ENCODE peak calls at places on chromosomes 13 and 19, in six cellular contexts. One of them, this sample, is unnamed.

GRCh38 chr19:33229962-33230361 is 4.3 kb upstream of the SLC7A10 start:
- DNase-seq in astrocyte of the cerebellum: no peak
- DNase-seq in heart left ventricle: no peak
- DNase-seq in ascending aorta: no peak
- DNase-seq in left lung: no peak
- DNase-seq in type B pancreatic cell: no peak
- DNase-seq in this sample: no peak

GRCh38 chr19:4722671-4723464 is 774 bp downstream of the DPP9 start:
- DNase-seq in astrocyte of the cerebellum: no peak
- DNase-seq in heart left ventricle: no peak
- DNase-seq in left lung: no peak
- DNase-seq in ascending aorta: peak; percentile 84
- DNase-seq in type B pancreatic cell: no peak
- DNase-seq in this sample: no peak

GRCh38 chr19:38990949-38991697 is 15.6 kb upstream of the FBXO17 start:
- DNase-seq in heart left ventricle: no peak
- DNase-seq in left lung: no peak
- DNase-seq in astrocyte of the cerebellum: no peak
- DNase-seq in ascending aorta: no peak
- DNase-seq in type B pancreatic cell: no peak
- DNase-seq in this sample: no peak

GRCh38 chr13:75226092-75226491 is 255.9 kb downstream of the TBC1D4 start:
- DNase-seq in heart left ventricle: no peak
- DNase-seq in astrocyte of the cerebellum: no peak
- DNase-seq in left lung: peak; percentile 54
- DNase-seq in type B pancreatic cell: no peak
- DNase-seq in ascending aorta: no peak
- DNase-seq in this sample: no peak

GRCh38 chr19:9735986-9736385 is 32.6 kb downstream of the ZNF846 start:
- DNase-seq in ascending aorta: no peak
- DNase-seq in astrocyte of the cerebellum: no peak
- DNase-seq in type B pancreatic cell: no peak
- DNase-seq in left lung: no peak
- DNase-seq in heart left ventricle: no peak
- DNase-seq in this sample: no peak

GRCh38 chr13:33369073-33369472 is 83.5 kb upstream of the STARD13 start:
- DNase-seq in astrocyte of the cerebellum: no peak
- DNase-seq in heart left ventricle: no peak
- DNase-seq in ascending aorta: no peak
- DNase-seq in type B pancreatic cell: no peak
- DNase-seq in left lung: no peak
- DNase-seq in this sample: no peak

GRCh38 chr19:45250832-45251451 is at the start of gene MARK4:
- DNase-seq in astrocyte of the cerebellum: no peak
- DNase-seq in left lung: peak; percentile 50
- DNase-seq in type B pancreatic cell: peak; percentile 77
- DNase-seq in ascending aorta: peak; percentile 68
- DNase-seq in heart left ventricle: peak; percentile 64
- DNase-seq in this sample: no peak

GRCh38 chr19:751501-752341 is 809 bp downstream of the MISP start:
- DNase-seq in ascending aorta: no peak
- DNase-seq in type B pancreatic cell: no peak
- DNase-seq in left lung: peak; percentile 52
- DNase-seq in astrocyte of the cerebellum: no peak
- DNase-seq in heart left ventricle: no peak
- DNase-seq in this sample: no peak

GRCh38 chr13:21668665-21669599 is 1.9 kb upstream of the FGF9 start:
- DNase-seq in ascending aorta: no peak
- DNase-seq in left lung: peak; percentile 58
- DNase-seq in astrocyte of the cerebellum: no peak
- DNase-seq in heart left ventricle: peak; percentile 24
- DNase-seq in type B pancreatic cell: no peak
- DNase-seq in this sample: no peak

GRCh38 chr13:20161275-20161950 is 561 bp upstream of the GJA3 start:
- DNase-seq in heart left ventricle: peak; percentile 51
- DNase-seq in astrocyte of the cerebellum: no peak
- DNase-seq in left lung: no peak
- DNase-seq in type B pancreatic cell: no peak
- DNase-seq in ascending aorta: no peak
- DNase-seq in this sample: no peak

GRCh38 chr13:78589206-78589605 is 14.1 kb downstream of the POU4F1 start:
- DNase-seq in heart left ventricle: no peak
- DNase-seq in astrocyte of the cerebellum: no peak
- DNase-seq in ascending aorta: no peak
- DNase-seq in left lung: no peak
- DNase-seq in type B pancreatic cell: no peak
- DNase-seq in this sample: no peak

GRCh38 chr13:19882231-19882630 is 18.8 kb upstream of the ZMYM5 start:
- DNase-seq in type B pancreatic cell: no peak
- DNase-seq in heart left ventricle: no peak
- DNase-seq in left lung: no peak
- DNase-seq in ascending aorta: no peak
- DNase-seq in astrocyte of the cerebellum: no peak
- DNase-seq in this sample: no peak

GRCh38 chr19:4844348-4845179 is 13.1 kb upstream of the TICAM1 start:
- DNase-seq in ascending aorta: no peak
- DNase-seq in heart left ventricle: peak; percentile 45
- DNase-seq in left lung: no peak
- DNase-seq in type B pancreatic cell: no peak
- DNase-seq in astrocyte of the cerebellum: no peak
- DNase-seq in this sample: no peak

GRCh38 chr13:110259651-110260050 is 47.3 kb downstream of the COL4A1 start:
- DNase-seq in left lung: no peak
- DNase-seq in astrocyte of the cerebellum: no peak
- DNase-seq in ascending aorta: peak; percentile 45
- DNase-seq in type B pancreatic cell: no peak
- DNase-seq in heart left ventricle: no peak
- DNase-seq in this sample: no peak

GRCh38 chr19:45076029-45076850 is at the start of gene ZNF296:
- DNase-seq in heart left ventricle: peak; percentile 59
- DNase-seq in astrocyte of the cerebellum: no peak
- DNase-seq in left lung: peak; percentile 88
- DNase-seq in ascending aorta: peak; percentile 83
- DNase-seq in type B pancreatic cell: no peak
- DNase-seq in this sample: no peak

GRCh38 chr13:110425444-110425780 is 118.3 kb downstream of the COL4A2 start:
- DNase-seq in type B pancreatic cell: no peak
- DNase-seq in astrocyte of the cerebellum: no peak
- DNase-seq in ascending aorta: no peak
- DNase-seq in left lung: no peak
- DNase-seq in heart left ventricle: no peak
- DNase-seq in this sample: no peak

GRCh38 chr13:20997301-20998061 is 63.9 kb downstream of the LATS2 start:
- DNase-seq in type B pancreatic cell: no peak
- DNase-seq in heart left ventricle: peak; percentile 34
- DNase-seq in ascending aorta: no peak
- DNase-seq in left lung: no peak
- DNase-seq in astrocyte of the cerebellum: peak; percentile 91
- DNase-seq in this sample: peak; percentile 36

GRCh38 chr19:47020992-47021496 is 1.4 kb downstream of the NPAS1 start:
- DNase-seq in type B pancreatic cell: no peak
- DNase-seq in heart left ventricle: no peak
- DNase-seq in ascending aorta: no peak
- DNase-seq in astrocyte of the cerebellum: no peak
- DNase-seq in left lung: no peak
- DNase-seq in this sample: no peak

GRCh38 chr13:42094641-42095040 is 46.2 kb downstream of the DGKH start:
- DNase-seq in left lung: no peak
- DNase-seq in heart left ventricle: no peak
- DNase-seq in astrocyte of the cerebellum: no peak
- DNase-seq in ascending aorta: no peak
- DNase-seq in type B pancreatic cell: no peak
- DNase-seq in this sample: no peak

GRCh38 chr13:94175076-94175475 is 304.4 kb downstream of the DCT start:
- DNase-seq in astrocyte of the cerebellum: no peak
- DNase-seq in heart left ventricle: no peak
- DNase-seq in left lung: no peak
- DNase-seq in type B pancreatic cell: no peak
- DNase-seq in ascending aorta: no peak
- DNase-seq in this sample: no peak

GRCh38 chr19:54172413-54172763 is 572 bp downstream of the TMC4 start:
- DNase-seq in type B pancreatic cell: no peak
- DNase-seq in heart left ventricle: no peak
- DNase-seq in left lung: no peak
- DNase-seq in ascending aorta: no peak
- DNase-seq in astrocyte of the cerebellum: no peak
- DNase-seq in this sample: no peak

GRCh38 chr13:76948139-76948538 is at the start of gene ACOD1:
- DNase-seq in heart left ventricle: no peak
- DNase-seq in astrocyte of the cerebellum: no peak
- DNase-seq in type B pancreatic cell: no peak
- DNase-seq in ascending aorta: no peak
- DNase-seq in left lung: no peak
- DNase-seq in this sample: no peak

GRCh38 chr19:33189453-33189852 is 4.7 kb upstream of the LRP3 start:
- DNase-seq in ascending aorta: no peak
- DNase-seq in astrocyte of the cerebellum: no peak
- DNase-seq in left lung: no peak
- DNase-seq in heart left ventricle: no peak
- DNase-seq in type B pancreatic cell: no peak
- DNase-seq in this sample: no peak

GRCh38 chr19:23800281-23800680 is 41.6 kb upstream of the ZNF681 start:
- DNase-seq in heart left ventricle: no peak
- DNase-seq in ascending aorta: no peak
- DNase-seq in left lung: no peak
- DNase-seq in astrocyte of the cerebellum: no peak
- DNase-seq in type B pancreatic cell: no peak
- DNase-seq in this sample: no peak

GRCh38 chr19:44142014-44142523 is 715 bp downstream of the ZNF234 start:
- DNase-seq in astrocyte of the cerebellum: no peak
- DNase-seq in left lung: no peak
- DNase-seq in ascending aorta: no peak
- DNase-seq in heart left ventricle: no peak
- DNase-seq in type B pancreatic cell: no peak
- DNase-seq in this sample: no peak

GRCh38 chr19:32464279-32464678 is 58.7 kb downstream of the DPY19L3 start:
- DNase-seq in ascending aorta: no peak
- DNase-seq in heart left ventricle: no peak
- DNase-seq in type B pancreatic cell: no peak
- DNase-seq in left lung: no peak
- DNase-seq in astrocyte of the cerebellum: no peak
- DNase-seq in this sample: no peak

GRCh38 chr13:101612736-101613135 is 160.3 kb downstream of the ITGBL1 start:
- DNase-seq in astrocyte of the cerebellum: no peak
- DNase-seq in type B pancreatic cell: no peak
- DNase-seq in left lung: no peak
- DNase-seq in heart left ventricle: no peak
- DNase-seq in ascending aorta: no peak
- DNase-seq in this sample: no peak

GRCh38 chr19:36051236-36051635 is 2.8 kb downstream of the THAP8 start:
- DNase-seq in astrocyte of the cerebellum: no peak
- DNase-seq in heart left ventricle: no peak
- DNase-seq in ascending aorta: no peak
- DNase-seq in left lung: no peak
- DNase-seq in type B pancreatic cell: no peak
- DNase-seq in this sample: no peak
- TF ChIP-seq CTCF in astrocyte of the cerebellum: no peak
- TF ChIP-seq CTCF in heart left ventricle: no peak
- TF ChIP-seq CTCF in ascending aorta: no peak
- TF ChIP-seq CTCF in left lung: no peak
- TF ChIP-seq CTCF in type B pancreatic cell: no peak
- TF ChIP-seq CTCF in this sample: peak; percentile 46

DNA sequence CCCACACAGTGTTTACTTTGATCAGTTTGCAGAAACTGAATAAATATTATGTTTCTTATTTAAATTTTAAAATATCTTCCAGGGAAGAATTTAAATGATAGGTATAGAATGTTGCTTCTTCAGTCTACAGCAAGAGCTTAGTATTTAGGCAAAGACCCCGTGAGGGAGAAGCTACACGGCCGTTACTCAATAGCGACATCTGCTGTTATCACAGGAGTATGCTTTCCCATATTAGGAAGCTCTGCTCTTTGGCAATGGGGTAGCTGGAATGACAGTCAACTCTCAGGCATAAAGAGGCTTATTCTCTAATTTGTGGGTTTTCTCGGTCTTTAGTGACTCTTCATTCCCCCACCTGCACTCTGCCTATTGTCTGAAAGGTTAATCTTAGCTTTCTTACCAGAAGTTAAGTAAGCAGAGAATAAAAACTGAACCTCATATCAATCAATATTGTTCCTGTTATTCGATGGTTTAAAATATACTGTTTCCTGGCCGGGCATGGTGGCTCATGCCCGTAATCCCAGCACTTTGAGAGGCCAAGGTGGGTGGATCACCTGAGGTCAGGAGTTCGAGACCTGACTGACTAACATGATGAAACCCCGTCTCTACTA is 13.2 kb upstream of the LHFPL6 start:
- DNase-seq in heart left ventricle: peak; percentile 56
- DNase-seq in astrocyte of the cerebellum: peak; percentile 72
- DNase-seq in ascending aorta: peak; percentile 66
- DNase-seq in type B pancreatic cell: no peak
- DNase-seq in left lung: no peak
- DNase-seq in this sample: no peak
- TF ChIP-seq CTCF in heart left ventricle: peak; percentile 86
- TF ChIP-seq CTCF in astrocyte of the cerebellum: peak; percentile 96
- TF ChIP-seq CTCF in ascending aorta: peak; percentile 91
- TF ChIP-seq CTCF in type B pancreatic cell: peak; percentile 96
- TF ChIP-seq CTCF in left lung: peak; percentile 89
- TF ChIP-seq CTCF in this sample: peak; percentile 97

GRCh38 chr19:21765151-21765550 is 2.2 kb downstream of the ZNF100 start:
- DNase-seq in type B pancreatic cell: no peak
- DNase-seq in astrocyte of the cerebellum: no peak
- DNase-seq in left lung: no peak
- DNase-seq in heart left ventricle: no peak
- DNase-seq in ascending aorta: no peak
- DNase-seq in this sample: no peak

DNA sequence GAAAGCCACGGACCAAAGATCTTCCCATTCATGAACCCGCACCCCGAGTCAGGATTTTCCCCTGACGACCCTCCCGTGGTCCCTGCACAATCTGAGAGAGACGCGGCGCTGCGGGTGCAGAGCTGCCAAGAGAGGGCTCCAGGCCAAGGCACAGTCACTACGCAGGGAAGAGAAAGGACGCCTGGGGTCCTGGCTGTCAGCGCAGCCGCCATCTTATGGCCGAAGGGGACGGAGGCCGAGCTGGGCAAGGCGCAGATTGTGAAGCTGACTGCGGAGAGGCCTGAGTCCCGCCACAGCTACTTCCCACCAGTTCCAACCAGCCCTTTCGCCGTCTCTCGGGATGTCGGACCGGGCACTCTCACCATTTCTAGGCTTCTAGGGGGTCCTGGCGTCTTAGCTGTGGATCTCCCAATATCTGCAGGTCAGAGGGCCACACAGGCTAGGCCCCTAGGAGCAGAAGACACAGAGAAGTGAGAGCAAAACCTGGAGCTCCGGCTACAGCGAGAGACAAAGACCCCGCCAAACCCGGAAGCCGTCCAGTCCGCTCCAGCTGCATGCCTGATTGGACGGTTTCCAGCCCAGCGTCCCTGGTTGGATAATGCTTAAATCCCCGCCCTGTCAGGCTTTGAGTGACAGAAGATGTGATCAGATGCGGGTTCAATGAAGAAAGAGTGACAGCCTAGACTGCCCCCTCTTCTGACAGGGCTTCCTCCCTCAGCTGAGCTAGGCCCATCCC is at the start of gene ZNF100:
- DNase-seq in type B pancreatic cell: peak; percentile 88
- DNase-seq in astrocyte of the cerebellum: peak; percentile 89
- DNase-seq in ascending aorta: peak; percentile 96
- DNase-seq in heart left ventricle: peak; percentile 93
- DNase-seq in left lung: peak; percentile 93
- DNase-seq in this sample: peak; percentile 97
- TF ChIP-seq CTCF in type B pancreatic cell: no peak
- TF ChIP-seq CTCF in astrocyte of the cerebellum: no peak
- TF ChIP-seq CTCF in ascending aorta: no peak
- TF ChIP-seq CTCF in heart left ventricle: no peak
- TF ChIP-seq CTCF in left lung: no peak
- TF ChIP-seq CTCF in this sample: no peak

GRCh38 chr13:46804391-46804815 is 7.4 kb upstream of the ESD start:
- DNase-seq in ascending aorta: no peak
- DNase-seq in left lung: no peak
- DNase-seq in type B pancreatic cell: no peak
- DNase-seq in astrocyte of the cerebellum: peak; percentile 69
- DNase-seq in heart left ventricle: no peak
- DNase-seq in this sample: no peak
- TF ChIP-seq CTCF in ascending aorta: no peak
- TF ChIP-seq CTCF in left lung: no peak
- TF ChIP-seq CTCF in type B pancreatic cell: no peak
- TF ChIP-seq CTCF in astrocyte of the cerebellum: peak; percentile 5
- TF ChIP-seq CTCF in heart left ventricle: no peak
- TF ChIP-seq CTCF in this sample: peak; percentile 11